ENCODE peak calls at places on chromosome 22, in nine cellular contexts. One of them, this sample, is unnamed.

GRCh38 chr22:43431821-43432554 is 20.2 kb downstream of the MPPED1 start:
- DNase-seq in HAP-1: no peak
- DNase-seq in PC-3: no peak
- DNase-seq in WERI-Rb-1: no peak
- DNase-seq in adrenal gland: no peak
- DNase-seq in CD8-positive, alpha-beta memory T cell: no peak
- DNase-seq in lower lobe of right lung: peak; percentile 19
- DNase-seq in psoas muscle: no peak
- DNase-seq in T-helper 17 cell: no peak
- DNase-seq in this sample: no peak

GRCh38 chr22:41987276-41987675 is 11.3 kb upstream of the WBP2NL start:
- DNase-seq in adrenal gland: no peak
- DNase-seq in CD8-positive, alpha-beta memory T cell: no peak
- DNase-seq in WERI-Rb-1: no peak
- DNase-seq in T-helper 17 cell: no peak
- DNase-seq in PC-3: no peak
- DNase-seq in lower lobe of right lung: no peak
- DNase-seq in psoas muscle: no peak
- DNase-seq in HAP-1: no peak
- DNase-seq in this sample: no peak

GRCh38 chr22:41907436-41908401 is 7.2 kb downstream of the SHISA8 start:
- DNase-seq in T-helper 17 cell: no peak
- DNase-seq in CD8-positive, alpha-beta memory T cell: no peak
- DNase-seq in WERI-Rb-1: no peak
- DNase-seq in adrenal gland: no peak
- DNase-seq in HAP-1: no peak
- DNase-seq in PC-3: no peak
- DNase-seq in psoas muscle: no peak
- DNase-seq in lower lobe of right lung: no peak
- DNase-seq in this sample: peak; percentile 33

GRCh38 chr22:25690798-25691197 is 51.2 kb upstream of the MYO18B start:
- DNase-seq in lower lobe of right lung: no peak
- DNase-seq in HAP-1: no peak
- DNase-seq in WERI-Rb-1: no peak
- DNase-seq in CD8-positive, alpha-beta memory T cell: no peak
- DNase-seq in psoas muscle: no peak
- DNase-seq in adrenal gland: no peak
- DNase-seq in PC-3: no peak
- DNase-seq in T-helper 17 cell: no peak
- DNase-seq in this sample: no peak

GRCh38 chr22:43923631-43924548 is at the start of gene PNPLA3:
- DNase-seq in adrenal gland: peak; percentile 95
- DNase-seq in lower lobe of right lung: peak; percentile 91
- DNase-seq in CD8-positive, alpha-beta memory T cell: peak; percentile 61
- DNase-seq in HAP-1: peak; percentile 78
- DNase-seq in psoas muscle: peak; percentile 92
- DNase-seq in WERI-Rb-1: peak; percentile 98
- DNase-seq in PC-3: peak; percentile 66
- DNase-seq in T-helper 17 cell: peak; percentile 55
- DNase-seq in this sample: peak; percentile 94

GRCh38 chr22:39999144-39999757 is 4.5 kb downstream of the FAM83F start:
- DNase-seq in T-helper 17 cell: no peak
- DNase-seq in lower lobe of right lung: no peak
- DNase-seq in CD8-positive, alpha-beta memory T cell: no peak
- DNase-seq in WERI-Rb-1: peak; percentile 69
- DNase-seq in adrenal gland: no peak
- DNase-seq in psoas muscle: no peak
- DNase-seq in HAP-1: no peak
- DNase-seq in PC-3: no peak
- DNase-seq in this sample: no peak

GRCh38 chr22:29994941-29995340 is 85.3 kb upstream of the HORMAD2 start:
- DNase-seq in WERI-Rb-1: peak; percentile 78
- DNase-seq in T-helper 17 cell: no peak
- DNase-seq in lower lobe of right lung: no peak
- DNase-seq in adrenal gland: peak; percentile 31
- DNase-seq in CD8-positive, alpha-beta memory T cell: no peak
- DNase-seq in PC-3: peak; percentile 26
- DNase-seq in psoas muscle: no peak
- DNase-seq in HAP-1: no peak
- DNase-seq in this sample: no peak

GRCh38 chr22:30575011-30575671 is 676 bp upstream of the GAL3ST1 start:
- DNase-seq in CD8-positive, alpha-beta memory T cell: no peak
- DNase-seq in PC-3: no peak
- DNase-seq in WERI-Rb-1: peak; percentile 33
- DNase-seq in T-helper 17 cell: no peak
- DNase-seq in adrenal gland: peak; percentile 4
- DNase-seq in psoas muscle: no peak
- DNase-seq in lower lobe of right lung: no peak
- DNase-seq in HAP-1: no peak
- DNase-seq in this sample: peak; percentile 69

GRCh38 chr22:23534851-23535717 is 45.0 kb downstream of the IGLL1 start:
- DNase-seq in psoas muscle: no peak
- DNase-seq in adrenal gland: no peak
- DNase-seq in lower lobe of right lung: peak; percentile 41
- DNase-seq in HAP-1: no peak
- DNase-seq in T-helper 17 cell: no peak
- DNase-seq in PC-3: no peak
- DNase-seq in CD8-positive, alpha-beta memory T cell: no peak
- DNase-seq in WERI-Rb-1: peak; percentile 6
- DNase-seq in this sample: no peak

GRCh38 chr22:50270302-50271010 is at the start of gene MAPK11:
- DNase-seq in adrenal gland: peak; percentile 83
- DNase-seq in T-helper 17 cell: peak; percentile 68
- DNase-seq in psoas muscle: peak; percentile 79
- DNase-seq in WERI-Rb-1: peak; percentile 72
- DNase-seq in HAP-1: no peak
- DNase-seq in lower lobe of right lung: peak; percentile 83
- DNase-seq in CD8-positive, alpha-beta memory T cell: peak; percentile 67
- DNase-seq in PC-3: peak; percentile 54
- DNase-seq in this sample: peak; percentile 92

GRCh38 chr22:21074092-21074715 is 28.5 kb downstream of the LRRC74B start:
- DNase-seq in adrenal gland: peak; percentile 88
- DNase-seq in lower lobe of right lung: no peak
- DNase-seq in WERI-Rb-1: no peak
- DNase-seq in T-helper 17 cell: no peak
- DNase-seq in HAP-1: no peak
- DNase-seq in CD8-positive, alpha-beta memory T cell: no peak
- DNase-seq in PC-3: peak; percentile 84
- DNase-seq in psoas muscle: peak; percentile 34
- DNase-seq in this sample: no peak

GRCh38 chr22:27684856-27685255 is 116.7 kb downstream of the MN1 start:
- DNase-seq in T-helper 17 cell: no peak
- DNase-seq in CD8-positive, alpha-beta memory T cell: no peak
- DNase-seq in PC-3: no peak
- DNase-seq in HAP-1: no peak
- DNase-seq in adrenal gland: no peak
- DNase-seq in WERI-Rb-1: no peak
- DNase-seq in lower lobe of right lung: no peak
- DNase-seq in psoas muscle: no peak
- DNase-seq in this sample: no peak

GRCh38 chr22:23060612-23061400 is 9.5 kb upstream of the GNAZ start:
- DNase-seq in WERI-Rb-1: peak; percentile 5
- DNase-seq in PC-3: no peak
- DNase-seq in lower lobe of right lung: peak; percentile 32
- DNase-seq in adrenal gland: peak; percentile 31
- DNase-seq in T-helper 17 cell: no peak
- DNase-seq in psoas muscle: no peak
- DNase-seq in HAP-1: no peak
- DNase-seq in CD8-positive, alpha-beta memory T cell: no peak
- DNase-seq in this sample: no peak

GRCh38 chr22:27641049-27641790 is 160.3 kb downstream of the MN1 start:
- DNase-seq in HAP-1: no peak
- DNase-seq in psoas muscle: no peak
- DNase-seq in lower lobe of right lung: no peak
- DNase-seq in adrenal gland: no peak
- DNase-seq in PC-3: no peak
- DNase-seq in CD8-positive, alpha-beta memory T cell: no peak
- DNase-seq in T-helper 17 cell: no peak
- DNase-seq in WERI-Rb-1: no peak
- DNase-seq in this sample: no peak

DNA sequence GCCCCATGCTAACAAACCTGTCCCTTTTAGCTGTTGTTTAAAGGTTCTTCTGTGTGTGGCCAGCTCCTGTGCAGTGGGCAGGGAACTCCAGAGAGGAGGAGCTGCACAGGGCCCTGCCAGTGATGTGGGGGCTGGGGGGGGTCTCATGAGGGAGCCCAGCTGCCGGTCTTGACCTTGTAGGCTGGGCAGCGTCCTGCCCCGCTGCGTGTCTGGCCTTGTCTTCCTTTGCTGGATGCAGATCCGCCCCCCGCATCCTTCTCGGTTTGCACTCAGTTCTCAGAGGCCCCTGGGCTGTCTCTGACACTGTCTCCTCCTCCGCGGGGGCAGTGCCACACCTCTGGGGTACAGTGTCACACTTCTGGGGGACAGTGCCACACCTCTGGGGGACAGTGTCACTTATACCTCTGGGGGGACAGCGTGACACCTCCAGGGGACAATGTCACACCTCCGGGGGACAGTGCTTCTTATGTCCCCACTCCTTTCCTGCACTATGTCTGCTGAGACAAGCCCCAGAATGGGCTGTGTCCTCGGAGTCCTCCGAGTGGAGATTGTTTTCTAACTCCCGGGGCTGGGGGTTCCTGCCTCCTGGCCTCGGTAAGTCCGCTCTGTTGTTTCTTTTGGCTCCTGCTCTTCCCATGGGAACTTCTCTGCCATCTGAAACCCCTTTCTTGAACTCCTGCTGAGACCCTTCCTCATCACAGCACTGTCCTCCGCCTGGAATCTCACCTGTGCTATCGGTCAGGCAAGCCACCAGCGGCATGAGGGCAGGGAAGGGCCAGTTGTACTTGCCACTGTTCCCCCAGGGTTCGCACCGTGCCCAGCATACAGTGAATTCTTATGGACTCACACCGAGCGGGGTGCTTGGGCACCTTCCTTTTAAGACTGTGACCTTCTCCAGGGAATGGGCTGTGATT is 788.3 kb downstream of the TBC1D22A start:
- DNase-seq in adrenal gland: no peak
- DNase-seq in WERI-Rb-1: no peak
- DNase-seq in psoas muscle: no peak
- DNase-seq in HAP-1: no peak
- DNase-seq in CD8-positive, alpha-beta memory T cell: no peak
- DNase-seq in T-helper 17 cell: no peak
- DNase-seq in lower lobe of right lung: no peak
- DNase-seq in PC-3: no peak
- DNase-seq in this sample: no peak
- H3K9me3 ChIP-seq in adrenal gland: no peaks in the 10 kb centered on the region
- H3K9me3 ChIP-seq in WERI-Rb-1: no peaks in the 10 kb centered on the region
- H3K9me3 ChIP-seq in psoas muscle: no peaks in the 10 kb centered on the region
- H3K9me3 ChIP-seq in HAP-1: no peaks in the 10 kb centered on the region
- H3K9me3 ChIP-seq in CD8-positive, alpha-beta memory T cell: no peaks in the 10 kb centered on the region
- H3K9me3 ChIP-seq in T-helper 17 cell: no peaks in the 10 kb centered on the region
- H3K9me3 ChIP-seq in lower lobe of right lung: no peaks in the 10 kb centered on the region
- H3K9me3 ChIP-seq in PC-3: no peaks in the 10 kb centered on the region
- H3K9me3 ChIP-seq in this sample: no peaks in the 10 kb centered on the region

GRCh38 chr22:47307326-47307725 is 544.9 kb downstream of the TBC1D22A start:
- DNase-seq in PC-3: peak; percentile 51
- DNase-seq in adrenal gland: no peak
- DNase-seq in lower lobe of right lung: no peak
- DNase-seq in WERI-Rb-1: no peak
- DNase-seq in CD8-positive, alpha-beta memory T cell: no peak
- DNase-seq in psoas muscle: no peak
- DNase-seq in T-helper 17 cell: no peak
- DNase-seq in HAP-1: no peak
- DNase-seq in this sample: no peak
- H3K9me3 ChIP-seq in PC-3: no peaks in the 10 kb centered on the region
- H3K9me3 ChIP-seq in adrenal gland: no peaks in the 10 kb centered on the region
- H3K9me3 ChIP-seq in lower lobe of right lung: no peaks in the 10 kb centered on the region
- H3K9me3 ChIP-seq in WERI-Rb-1: no peaks in the 10 kb centered on the region
- H3K9me3 ChIP-seq in CD8-positive, alpha-beta memory T cell: no peaks in the 10 kb centered on the region
- H3K9me3 ChIP-seq in psoas muscle: no peaks in the 10 kb centered on the region
- H3K9me3 ChIP-seq in T-helper 17 cell: no peaks in the 10 kb centered on the region
- H3K9me3 ChIP-seq in HAP-1: no peaks in the 10 kb centered on the region
- H3K9me3 ChIP-seq in this sample: no peaks in the 10 kb centered on the region

GRCh38 chr22:48452766-48453165 is 1374.9 kb downstream of the BRD1 start:
- DNase-seq in T-helper 17 cell: no peak
- DNase-seq in CD8-positive, alpha-beta memory T cell: no peak
- DNase-seq in lower lobe of right lung: peak; percentile 40
- DNase-seq in HAP-1: no peak
- DNase-seq in psoas muscle: no peak
- DNase-seq in WERI-Rb-1: no peak
- DNase-seq in adrenal gland: no peak
- DNase-seq in PC-3: no peak
- DNase-seq in this sample: no peak

GRCh38 chr22:48456449-48456848 is 1371.2 kb downstream of the BRD1 start:
- DNase-seq in lower lobe of right lung: peak; percentile 3
- DNase-seq in adrenal gland: no peak
- DNase-seq in WERI-Rb-1: peak; percentile 12
- DNase-seq in PC-3: no peak
- DNase-seq in T-helper 17 cell: no peak
- DNase-seq in CD8-positive, alpha-beta memory T cell: no peak
- DNase-seq in HAP-1: no peak
- DNase-seq in psoas muscle: peak; percentile 31
- DNase-seq in this sample: no peak

GRCh38 chr22:48453171-48453570 is 1374.5 kb downstream of the BRD1 start:
- DNase-seq in lower lobe of right lung: no peak
- DNase-seq in HAP-1: no peak
- DNase-seq in adrenal gland: no peak
- DNase-seq in CD8-positive, alpha-beta memory T cell: no peak
- DNase-seq in psoas muscle: no peak
- DNase-seq in WERI-Rb-1: no peak
- DNase-seq in PC-3: no peak
- DNase-seq in T-helper 17 cell: no peak
- DNase-seq in this sample: no peak

GRCh38 chr22:48451891-48452290 is 1375.8 kb downstream of the BRD1 start:
- DNase-seq in T-helper 17 cell: no peak
- DNase-seq in WERI-Rb-1: no peak
- DNase-seq in PC-3: no peak
- DNase-seq in psoas muscle: no peak
- DNase-seq in CD8-positive, alpha-beta memory T cell: no peak
- DNase-seq in adrenal gland: no peak
- DNase-seq in lower lobe of right lung: peak; percentile 22
- DNase-seq in HAP-1: no peak
- DNase-seq in this sample: no peak

GRCh38 chr22:48453751-48454485 is 1373.8 kb downstream of the BRD1 start:
- DNase-seq in lower lobe of right lung: peak; percentile 21
- DNase-seq in psoas muscle: no peak
- DNase-seq in T-helper 17 cell: no peak
- DNase-seq in HAP-1: no peak
- DNase-seq in WERI-Rb-1: no peak
- DNase-seq in adrenal gland: no peak
- DNase-seq in CD8-positive, alpha-beta memory T cell: no peak
- DNase-seq in PC-3: no peak
- DNase-seq in this sample: no peak
- H3K9me3 ChIP-seq in lower lobe of right lung: no peaks in the 10 kb centered on the region
- H3K9me3 ChIP-seq in psoas muscle: no peaks in the 10 kb centered on the region
- H3K9me3 ChIP-seq in T-helper 17 cell: no peaks in the 10 kb centered on the region
- H3K9me3 ChIP-seq in HAP-1: no peaks in the 10 kb centered on the region
- H3K9me3 ChIP-seq in WERI-Rb-1: no peaks in the 10 kb centered on the region
- H3K9me3 ChIP-seq in adrenal gland: no peaks in the 10 kb centered on the region
- H3K9me3 ChIP-seq in CD8-positive, alpha-beta memory T cell: no peaks in the 10 kb centered on the region
- H3K9me3 ChIP-seq in PC-3: no peaks in the 10 kb centered on the region
- H3K9me3 ChIP-seq in this sample: no peaks in the 10 kb centered on the region

DNA sequence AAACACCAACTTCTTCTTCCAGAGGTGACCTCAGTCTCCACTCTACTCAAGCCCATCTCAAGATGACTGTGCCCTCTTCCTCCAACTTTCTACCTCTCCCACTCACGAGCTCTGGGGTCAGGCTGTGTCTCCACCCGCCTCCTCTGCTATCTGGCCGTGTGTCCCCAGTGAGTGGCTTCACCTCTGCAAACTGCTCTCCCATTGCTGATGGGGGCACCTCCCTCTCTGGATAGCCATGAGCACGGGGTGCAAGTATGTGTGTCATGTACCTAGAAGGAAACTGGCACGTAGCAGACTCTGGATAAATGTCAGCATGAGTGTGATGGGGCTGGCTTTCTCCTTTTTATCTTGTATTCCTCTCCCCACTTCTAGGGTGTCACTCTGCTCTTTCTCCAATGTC is 18.3 kb upstream of the RAC2 start:
- DNase-seq in adrenal gland: no peak
- DNase-seq in lower lobe of right lung: peak; percentile 4
- DNase-seq in HAP-1: no peak
- DNase-seq in WERI-Rb-1: no peak
- DNase-seq in T-helper 17 cell: no peak
- DNase-seq in psoas muscle: no peak
- DNase-seq in CD8-positive, alpha-beta memory T cell: no peak
- DNase-seq in PC-3: no peak
- DNase-seq in this sample: no peak
- H3K9me3 ChIP-seq in adrenal gland: no peaks in the 10 kb centered on the region
- H3K9me3 ChIP-seq in lower lobe of right lung: peaks cover 6% of the 10 kb centered on the region
- H3K9me3 ChIP-seq in HAP-1: no peaks in the 10 kb centered on the region
- H3K9me3 ChIP-seq in WERI-Rb-1: peaks cover 13% of the 10 kb centered on the region
- H3K9me3 ChIP-seq in T-helper 17 cell: no peaks in the 10 kb centered on the region
- H3K9me3 ChIP-seq in psoas muscle: no peaks in the 10 kb centered on the region
- H3K9me3 ChIP-seq in CD8-positive, alpha-beta memory T cell: peaks cover 5% of the 10 kb centered on the region
- H3K9me3 ChIP-seq in PC-3: no peaks in the 10 kb centered on the region
- H3K9me3 ChIP-seq in this sample: peaks cover 2% of the 10 kb centered on the region

This sample was measured in right cardiac atrium.